ENCODE peak calls at places on chromosomes 13 and 19, in four cellular contexts. One of them, this sample, is unnamed.
A peak's percentile ranks its signal among the peaks of the same experiment; 100 is the strongest.

GRCh38 chr13:113766035-113766800 is 7.2 kb downstream of the TMEM255B start:
- DNase-seq in ovary: no peak
- DNase-seq in GM23248: no peak
- DNase-seq in T-helper 17 cell: no peak
- DNase-seq in this sample: no peak

GRCh38 chr19:33724723-33725060 is 72.0 kb upstream of the KCTD15 start:
- DNase-seq in GM23248: no peak
- DNase-seq in T-helper 17 cell: no peak
- DNase-seq in ovary: no peak
- DNase-seq in this sample: no peak

GRCh38 chr19:45906221-45906620 is 3.8 kb upstream of the MYPOP start:
- DNase-seq in GM23248: peak; percentile 74
- DNase-seq in ovary: no peak
- DNase-seq in T-helper 17 cell: no peak
- DNase-seq in this sample: no peak

GRCh38 chr13:79909664-79910063 is 428.7 kb downstream of the NDFIP2 start:
- DNase-seq in T-helper 17 cell: no peak
- DNase-seq in GM23248: no peak
- DNase-seq in ovary: no peak
- DNase-seq in this sample: no peak

GRCh38 chr19:17391371-17392151 is 2.4 kb downstream of the CCDC194 start:
- DNase-seq in T-helper 17 cell: no peak
- DNase-seq in ovary: peak; percentile 38
- DNase-seq in GM23248: no peak
- DNase-seq in this sample: no peak

GRCh38 chr19:14383898-14384669 is 2.8 kb downstream of the ADGRE5 start:
- DNase-seq in ovary: peak; percentile 49
- DNase-seq in GM23248: peak; percentile 88
- DNase-seq in T-helper 17 cell: peak; percentile 67
- DNase-seq in this sample: no peak

GRCh38 chr13:76043882-76044281 is 407.8 kb downstream of the LMO7 start:
- DNase-seq in T-helper 17 cell: no peak
- DNase-seq in GM23248: no peak
- DNase-seq in ovary: no peak
- DNase-seq in this sample: no peak

GRCh38 chr13:42333613-42334328 is 61.8 kb downstream of the AKAP11 start:
- DNase-seq in GM23248: peak; percentile 42
- DNase-seq in ovary: no peak
- DNase-seq in T-helper 17 cell: no peak
- DNase-seq in this sample: no peak

GRCh38 chr19:29308977-29309520 is 96.1 kb upstream of the UQCRFS1 start:
- DNase-seq in T-helper 17 cell: no peak
- DNase-seq in ovary: no peak
- DNase-seq in GM23248: no peak
- DNase-seq in this sample: no peak